ENCODE peak calls at places on chromosomes 11 and 22, in four cellular contexts. X is K562, U is GM12878, T is HepG2. N is an unnamed sample.

GRCh38 chr11:113148652-113149051 is 165.7 kb upstream of the TTC12 start:
- DNase-seq in X (no peak), U (no peak), T (no peak), N (no peak)

GRCh38 chr22:17158568-17159503 is at the start of gene HDHD5:
- DNase-seq in X (peak; percentile 99), U (no peak), T (no peak), N (peak; percentile 89)

GRCh38 chr11:133920109-133920990 is 36.4 kb downstream of the IGSF9B start:
- DNase-seq in X (no peak), U (no peak), T (no peak), N (no peak)

GRCh38 chr11:48116843-48117242 is 99.8 kb upstream of the OR4B1 start:
- DNase-seq in X (peak; percentile 36), U (no peak), T (peak; percentile 12), N (peak; percentile 31)

GRCh38 chr11:103406357-103406756 is 297.1 kb downstream of the DYNC2H1 start:
- DNase-seq in X (no peak), U (no peak), T (no peak), N (no peak)

GRCh38 chr22:32649515-32650200 is 151.8 kb upstream of the TIMP3 start:
- DNase-seq in X (peak; percentile 11), U (no peak), T (no peak), N (no peak)

GRCh38 chr11:57294225-57295131 is 30.3 kb downstream of the TNKS1BP1 start:
- DNase-seq in X (no peak), U (no peak), T (no peak), N (no peak)

GRCh38 chr11:124875943-124876817 is 10.9 kb downstream of the ROBO3 start:
- DNase-seq in X (peak; percentile 88), U (peak; percentile 5), T (peak; percentile 54), N (peak; percentile 89)

GRCh38 chr11:63912678-63913077 is 4.3 kb downstream of the RCOR2 start:
- DNase-seq in X (no peak), U (no peak), T (no peak), N (no peak)

GRCh38 chr11:112279901-112280267 is 19.2 kb upstream of the PLET1 start:
- DNase-seq in X (peak; percentile 81), U (peak; percentile 17), T (peak; percentile 30), N (peak; percentile 83)

GRCh38 chr22:40377931-40378330 is 7.5 kb downstream of the SGSM3 start:
- DNase-seq in X (no peak), U (no peak), T (no peak), N (no peak)

DNA sequence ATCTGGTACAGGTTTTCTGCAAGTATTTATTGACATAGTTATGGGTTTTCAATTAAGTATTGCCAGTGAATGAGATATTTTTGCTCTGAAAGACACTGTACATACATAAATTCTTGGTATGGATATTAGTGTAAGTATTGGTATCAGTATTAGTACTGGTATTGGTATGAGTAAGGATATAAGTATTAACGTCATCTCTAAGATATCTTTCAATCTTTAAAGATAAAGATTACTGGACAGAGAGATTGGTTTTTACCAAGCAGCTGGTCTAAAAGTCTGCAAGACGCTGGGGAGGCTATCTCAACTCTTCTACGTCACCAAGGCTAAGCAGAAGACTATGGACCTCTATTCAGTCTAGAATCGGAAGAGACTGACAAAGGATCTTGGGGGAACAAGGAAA is 234.5 kb downstream of the NXPE2 start:
- DNase-seq in X (no peak), U (no peak), T (no peak), N (no peak)
- TF ChIP-seq ATF3 in X (no peak), U (no peak), T (no peak), N (no peak)

GRCh38 chr11:73466643-73467042 is 90.4 kb downstream of the RELT start:
- DNase-seq in X (no peak), U (no peak), T (no peak), N (no peak)

GRCh38 chr11:73467505-73467904 is 91.3 kb downstream of the RELT start:
- DNase-seq in X (no peak), U (no peak), T (no peak), N (no peak)

GRCh38 chr11:73464347-73464746 is 88.1 kb downstream of the RELT start:
- DNase-seq in X (no peak), U (no peak), T (no peak), N (no peak)

GRCh38 chr11:73463359-73463758 is 87.2 kb downstream of the RELT start:
- DNase-seq in X (no peak), U (no peak), T (no peak), N (no peak)

DNA sequence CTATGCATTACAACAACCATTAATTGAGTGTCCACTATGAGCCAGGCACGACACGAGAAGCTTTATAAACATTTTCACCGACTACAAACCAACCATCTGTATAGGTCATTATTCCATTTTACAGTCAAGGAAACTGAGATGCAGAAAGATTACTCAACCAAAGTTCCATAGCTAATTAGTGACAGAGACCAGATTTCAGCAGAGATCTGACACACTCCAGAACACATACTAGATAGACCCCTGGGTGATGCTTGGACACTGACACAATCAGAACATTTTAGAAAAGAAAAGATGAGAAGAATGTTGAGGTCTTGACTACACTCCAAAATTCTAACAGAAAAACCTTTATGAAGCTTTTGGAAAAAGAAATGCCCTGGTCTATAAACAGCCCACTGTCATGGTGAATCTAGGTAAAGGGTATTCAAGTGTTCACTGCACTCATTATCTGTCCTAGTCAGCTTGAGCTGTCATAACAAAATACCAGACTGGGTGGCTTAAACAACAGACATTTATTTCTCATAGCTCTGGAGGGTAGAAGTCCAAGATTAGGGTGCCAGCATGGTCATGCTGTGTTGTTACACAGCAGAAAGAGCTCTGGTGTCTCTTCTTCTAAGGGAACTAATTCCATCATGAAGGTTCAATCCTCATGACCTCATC is 88.9 kb downstream of the RELT start:
- DNase-seq in X (no peak), U (no peak), T (no peak), N (no peak)
- TF ChIP-seq CREM in X (no peak), U (no peak), T (no peak), N (no peak)

GRCh38 chr11:2725367-2726300 is 25.8 kb upstream of the KCNQ1OT1 start:
- DNase-seq in X (peak; percentile 50), U (no peak), T (peak; percentile 79), N (no peak)
- TF ChIP-seq CBFB in X (no peak), U (no peak), T (no peak), N (no peak)

GRCh38 chr22:35812600-35812999 is 94.9 kb downstream of the APOL5 start:
- DNase-seq in X (no peak), U (no peak), T (no peak), N (no peak)

GRCh38 chr22:35811670-35812069 is 94.0 kb downstream of the APOL5 start:
- DNase-seq in X (no peak), U (no peak), T (no peak), N (no peak)

GRCh38 chr22:35805466-35805865 is 87.8 kb downstream of the APOL5 start:
- DNase-seq in X (no peak), U (no peak), T (no peak), N (no peak)

GRCh38 chr22:35808377-35808776 is 90.7 kb downstream of the APOL5 start:
- DNase-seq in X (no peak), U (no peak), T (no peak), N (no peak)

DNA sequence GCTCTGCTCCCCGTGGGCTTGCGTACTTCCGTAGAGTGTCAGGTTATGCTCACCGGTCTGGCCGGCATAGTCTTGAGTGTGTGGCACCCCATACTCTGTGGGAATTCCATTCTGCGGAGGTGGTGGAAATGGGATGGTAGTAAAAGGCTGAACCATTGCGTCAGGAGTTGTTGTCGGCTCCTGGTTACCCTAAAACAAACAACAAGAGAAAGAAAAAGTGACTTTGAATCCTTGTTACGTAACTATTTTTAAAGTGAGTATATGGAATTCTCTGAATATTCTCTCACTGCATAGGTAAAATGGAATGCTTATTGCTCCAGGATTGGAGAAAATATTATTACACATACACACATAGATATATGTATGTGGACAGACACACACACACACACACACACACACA is 92.1 kb downstream of the APOL5 start:
- DNase-seq in X (no peak), U (no peak), T (peak; percentile 70), N (no peak)
- TF ChIP-seq ATF3 in X (no peak), U (no peak), T (no peak), N (no peak)

GRCh38 chr11:1564535-1565172 is 7.4 kb downstream of the DUSP8 start:
- DNase-seq in X (peak; percentile 94), U (no peak), T (no peak), N (peak; percentile 80)
- TF ChIP-seq CREM in X (peak; percentile 58), U (no peak), T (no peak), N (no peak)

DNA sequence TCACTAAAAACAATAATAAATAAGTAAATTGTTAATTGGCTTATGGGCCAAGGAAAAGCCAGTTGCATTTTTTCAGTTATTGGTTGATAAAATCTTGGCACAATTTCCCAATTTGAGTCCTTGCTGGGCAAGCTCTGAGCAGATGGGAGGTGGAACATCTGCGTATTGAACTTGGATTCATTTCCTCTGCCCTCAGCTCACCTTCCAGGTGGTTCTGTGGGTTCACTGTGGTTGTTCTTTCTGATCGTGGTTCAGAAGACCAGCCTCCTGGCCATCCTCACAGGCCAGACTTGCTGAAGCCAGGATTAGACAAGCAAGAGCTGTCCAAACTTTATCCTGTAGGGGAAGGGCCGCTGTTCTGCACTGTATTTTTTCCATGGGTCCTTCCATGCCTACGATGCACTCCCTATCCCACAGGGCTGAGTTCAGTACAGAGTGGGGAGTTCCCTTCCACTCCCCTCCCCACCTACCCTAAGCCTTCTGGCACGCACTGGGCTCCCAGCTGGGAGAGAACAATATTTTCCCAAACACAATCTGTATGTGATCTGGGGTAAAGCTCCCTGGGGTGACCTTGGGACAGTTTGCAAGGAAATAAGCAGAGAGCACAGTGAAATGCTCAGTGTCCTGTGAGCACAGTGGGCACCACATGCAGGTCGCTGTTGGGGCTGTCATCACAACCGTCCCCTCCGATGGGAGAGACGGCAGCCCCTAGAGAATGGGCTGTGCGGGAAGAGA is 43.5 kb upstream of the TP53I11 start:
- DNase-seq in X (no peak), U (no peak), T (no peak), N (no peak)
- TF ChIP-seq CBFB in X (no peak), U (no peak), T (no peak), N (no peak)

GRCh38 chr22:42844756-42845155 is 12.3 kb downstream of the ARFGAP3 start:
- DNase-seq in X (no peak), U (no peak), T (no peak), N (no peak)
- TF ChIP-seq ATF3 in X (no peak), U (no peak), T (no peak), N (no peak)

DNA sequence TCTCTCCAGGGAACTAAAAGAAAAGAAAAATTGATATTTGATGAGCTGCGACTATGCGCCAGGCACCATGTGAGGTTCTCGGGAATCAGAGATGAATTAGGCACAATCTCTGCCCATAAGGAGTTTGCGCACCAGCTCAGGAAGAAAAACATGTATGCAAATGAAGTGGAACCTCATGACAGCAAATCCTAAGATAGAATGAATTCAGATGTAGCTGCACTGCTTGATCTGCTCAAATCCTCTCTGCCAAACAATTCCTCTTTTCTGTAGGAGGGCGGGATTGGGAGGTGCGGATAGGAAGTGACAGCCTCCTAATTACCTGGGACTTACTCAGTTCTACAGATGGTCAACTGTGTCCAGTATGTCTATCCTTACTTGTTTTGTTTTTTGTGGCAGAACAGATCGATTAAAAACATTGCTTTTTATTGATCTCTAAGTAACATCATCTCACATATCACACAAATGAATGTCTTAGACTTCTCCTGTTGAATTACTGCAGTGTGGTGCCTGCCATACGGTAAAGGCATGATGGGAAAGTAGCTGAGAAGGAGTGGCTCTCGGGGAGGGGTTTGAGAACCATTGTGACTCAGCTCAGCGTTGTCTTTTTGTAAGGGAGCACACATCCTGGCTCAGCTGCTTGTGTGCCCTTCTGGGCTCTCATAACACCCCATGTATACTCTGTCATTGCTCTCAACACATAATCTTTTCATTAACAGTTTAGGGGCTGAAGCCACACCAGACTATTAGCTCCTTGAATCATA is 14.0 kb downstream of the CRTAM start:
- DNase-seq in X (no peak), U (no peak), T (no peak), N (no peak)
- TF ChIP-seq CREM in X (no peak), U (no peak), T (no peak), N (no peak)

N was measured in WTC11.